ENCODE peak calls at places on chromosomes 6 and 20, in eight cellular contexts. Z, I, A, F, J, M, C and V are unnamed samples.
A peak's percentile ranks its signal among the peaks of the same experiment; 100 is the strongest.

GRCh38 chr6:122530440-122531046 is 58.9 kb upstream of the SERINC1 start:
- DNase-seq in Z (peak; percentile 33), I (peak; percentile 57), A (peak; percentile 64), F (peak; percentile 10), J (peak; percentile 86), M (peak; percentile 81), C (no peak), V (no peak)

GRCh38 chr6:52420668-52421358 is 671 bp downstream of the EFHC1 start:
- DNase-seq in Z (no peak), I (no peak), A (no peak), F (no peak), J (peak; percentile 79), M (peak; percentile 45), C (no peak), V (no peak)

GRCh38 chr6:47126647-47127339 is 84.7 kb upstream of the ADGRF1 start:
- DNase-seq in Z (no peak), I (peak; percentile 47), A (no peak), F (no peak), J (peak; percentile 74), M (peak; percentile 70), C (no peak), V (no peak)

GRCh38 chr20:16296933-16297332 is 276.3 kb downstream of the KIF16B start:
- DNase-seq in Z (no peak), I (no peak), A (no peak), F (no peak), J (no peak), M (no peak), C (no peak), V (no peak)

GRCh38 chr20:54197621-54198604 is 10.0 kb upstream of the PFDN4 start:
- DNase-seq in Z (no peak), I (no peak), A (peak; percentile 21), F (peak; percentile 48), J (peak; percentile 68), M (peak; percentile 52), C (no peak), V (no peak)

GRCh38 chr6:52507557-52508260 is 69.2 kb downstream of the TRAM2 start:
- DNase-seq in Z (no peak), I (no peak), A (no peak), F (no peak), J (no peak), M (no peak), C (no peak), V (no peak)

GRCh38 chr6:26215200-26216014 is 128.2 kb downstream of the HFE start:
- DNase-seq in Z (no peak), I (no peak), A (peak; percentile 87), F (no peak), J (peak; percentile 81), M (no peak), C (no peak), V (no peak)

GRCh38 chr6:148528292-148528691 is 185.7 kb downstream of the SASH1 start:
- DNase-seq in Z (no peak), I (no peak), A (peak; percentile 19), F (no peak), J (peak; percentile 51), M (no peak), C (no peak), V (no peak)

GRCh38 chr6:1310628-1311399 is 1.1 kb upstream of the FOXQ1 start:
- DNase-seq in Z (no peak), I (no peak), A (no peak), F (no peak), J (peak; percentile 39), M (peak; percentile 73), C (no peak), V (no peak)

GRCh38 chr20:56411759-56412472 is at the start of gene CASS4:
- DNase-seq in Z (no peak), I (peak; percentile 34), A (no peak), F (no peak), J (no peak), M (peak; percentile 26), C (no peak), V (no peak)

GRCh38 chr6:25298508-25298834 is 19.3 kb downstream of the CARMIL1 start:
- DNase-seq in Z (no peak), I (no peak), A (peak; percentile 61), F (no peak), J (no peak), M (no peak), C (no peak), V (no peak)

GRCh38 chr20:382291-383115 is 1.9 kb downstream of the TRIB3 start:
- DNase-seq in Z (no peak), I (no peak), A (no peak), F (no peak), J (peak; percentile 56), M (no peak), C (no peak), V (no peak)

GRCh38 chr6:33994198-33995045 is 151.5 kb downstream of the GRM4 start:
- DNase-seq in Z (no peak), I (no peak), A (no peak), F (no peak), J (no peak), M (no peak), C (no peak), V (no peak)

GRCh38 chr20:991850-992249 is 10.3 kb downstream of the RSPO4 start:
- DNase-seq in Z (no peak), I (no peak), A (peak; percentile 8), F (no peak), J (peak; percentile 44), M (no peak), C (no peak), V (no peak)

GRCh38 chr20:18533978-18534644 is 26.4 kb downstream of the SEC23B start:
- DNase-seq in Z (no peak), I (no peak), A (no peak), F (no peak), J (no peak), M (no peak), C (no peak), V (no peak)

GRCh38 chr20:21609221-21609620 is 95.4 kb upstream of the NKX2-2 start:
- DNase-seq in Z (no peak), I (no peak), A (no peak), F (no peak), J (peak; percentile 7), M (no peak), C (no peak), V (peak; percentile 14)

GRCh38 chr20:13008761-13009681 is at the start of gene SPTLC3:
- DNase-seq in Z (peak; percentile 38), I (peak; percentile 44), A (peak; percentile 2), F (no peak), J (peak; percentile 85), M (peak; percentile 77), C (peak; percentile 16), V (no peak)

GRCh38 chr20:49603209-49603627 is 35.3 kb upstream of the PTGIS start:
- DNase-seq in Z (no peak), I (peak; percentile 37), A (peak; percentile 62), F (no peak), J (peak; percentile 67), M (peak; percentile 59), C (peak; percentile 38), V (no peak)

GRCh38 chr6:20197251-20197650 is 15.0 kb downstream of the MBOAT1 start:
- DNase-seq in Z (no peak), I (no peak), A (no peak), F (no peak), J (peak; percentile 95), M (no peak), C (no peak), V (no peak)

GRCh38 chr6:41941280-41942044 is at the start of gene CCND3:
- DNase-seq in Z (peak; percentile 90), I (peak; percentile 93), A (peak; percentile 95), F (peak; percentile 55), J (peak; percentile 86), M (peak; percentile 97), C (peak; percentile 96), V (no peak)

GRCh38 chr6:41940759-41941279 is 789 bp downstream of the CCND3 start:
- DNase-seq in Z (no peak), I (peak; percentile 66), A (peak; percentile 64), F (no peak), J (peak; percentile 72), M (peak; percentile 61), C (peak; percentile 54), V (no peak)

GRCh38 chr6:41938590-41938989 is 3.0 kb downstream of the CCND3 start:
- DNase-seq in Z (no peak), I (no peak), A (no peak), F (no peak), J (no peak), M (no peak), C (no peak), V (no peak)

GRCh38 chr6:41939091-41939847 is 2.3 kb downstream of the CCND3 start:
- DNase-seq in Z (peak; percentile 44), I (peak; percentile 35), A (peak; percentile 31), F (no peak), J (peak; percentile 93), M (peak; percentile 63), C (peak; percentile 52), V (no peak)

GRCh38 chr6:41939848-41940758 is 1.5 kb downstream of the CCND3 start:
- DNase-seq in Z (no peak), I (no peak), A (peak; percentile 45), F (no peak), J (peak; percentile 59), M (peak; percentile 78), C (no peak), V (no peak)
- H3K27ac ChIP-seq in Z (peak overlapping the region; percentile 60), I (peak overlapping the region; percentile 93), A (peak overlapping the region; percentile 82), F (peak overlapping the region; percentile 99), J (peak overlapping the region; percentile 18), M (peak overlapping the region; percentile 91), C (no peak overlapping the region), V (peak overlapping the region; percentile 69)

GRCh38 chr6:3646616-3647362 is 104.7 kb downstream of the PXDC1 start:
- DNase-seq in Z (no peak), I (no peak), A (no peak), F (no peak), J (no peak), M (no peak), C (no peak), V (no peak)

GRCh38 chr6:3650341-3650958 is 101.1 kb downstream of the PXDC1 start:
- DNase-seq in Z (no peak), I (no peak), A (no peak), F (no peak), J (no peak), M (no peak), C (no peak), V (no peak)

GRCh38 chr6:3650959-3651697 is 100.4 kb downstream of the PXDC1 start:
- DNase-seq in Z (no peak), I (no peak), A (no peak), F (no peak), J (peak; percentile 38), M (peak; percentile 47), C (no peak), V (no peak)

GRCh38 chr6:3651698-3652229 is 99.7 kb downstream of the PXDC1 start:
- DNase-seq in Z (no peak), I (no peak), A (no peak), F (no peak), J (no peak), M (no peak), C (no peak), V (no peak)

GRCh38 chr6:3648724-3649123 is 102.8 kb downstream of the PXDC1 start:
- DNase-seq in Z (no peak), I (no peak), A (no peak), F (no peak), J (no peak), M (no peak), C (no peak), V (no peak)
- H3K27ac ChIP-seq in Z (no peak overlapping the region), I (no peak overlapping the region), A (no peak overlapping the region), F (no peak overlapping the region), J (no peak overlapping the region), M (no peak overlapping the region), C (no peak overlapping the region), V (no peak overlapping the region)

GRCh38 chr6:157965387-157965786 is 16.3 kb upstream of the SYNJ2 start:
- DNase-seq in Z (no peak), I (no peak), A (no peak), F (no peak), J (no peak), M (no peak), C (no peak), V (no peak)
- H3K27ac ChIP-seq in Z (no peak overlapping the region), I (no peak overlapping the region), A (no peak overlapping the region), F (no peak overlapping the region), J (no peak overlapping the region), M (peak overlapping the region; percentile 96), C (no peak overlapping the region), V (no peak overlapping the region)

GRCh38 chr20:51458751-51459439 is 83.6 kb downstream of the NFATC2 start:
- DNase-seq in Z (no peak), I (no peak), A (no peak), F (no peak), J (no peak), M (no peak), C (no peak), V (no peak)
- H3K27ac ChIP-seq in Z (no peak overlapping the region), I (no peak overlapping the region), A (no peak overlapping the region), F (peak overlapping the region; percentile 92), J (no peak overlapping the region), M (no peak overlapping the region), C (no peak overlapping the region), V (no peak overlapping the region)